ENCODE peak calls at places on chromosomes 2 and 18, in ten cellular contexts. Z is NCI-H146; B is skeletal muscle cell; Q is MM.1S; F is Panc1; O is stimulated activated CD4-positive, alpha-beta T cell treated with anti-CD3 and anti-CD28 coated beads, Interleukin-2, amount 100 ng/mL, for 24 hours; L is non-pigmented ciliary epithelial cell; J is memory B cell; S is hepatic stellate cell; I is left ventricle myocardium superior. U is an unnamed sample.
A peak's percentile ranks its signal among the peaks of the same experiment; 100 is the strongest.

GRCh38 chr18:55090566-55091187 is 131.4 kb upstream of the CCDC68 start:
- DNase-seq in Z (no peak), B (no peak), Q (no peak), F (no peak), O (no peak), L (no peak), J (no peak), S (no peak), I (no peak), U (no peak)

GRCh38 chr18:65752625-65753325 is 2.0 kb downstream of the CDH7 start:
- DNase-seq in Z (peak; percentile 70), B (no peak), Q (no peak), F (no peak), O (no peak), L (no peak), J (no peak), S (no peak), I (no peak), U (no peak)

GRCh38 chr2:61645911-61646310 is 107.8 kb upstream of the XPO1 start:
- DNase-seq in Z (no peak), B (peak; percentile 61), Q (no peak), F (no peak), O (no peak), L (peak; percentile 81), J (no peak), S (peak; percentile 37), I (no peak), U (peak; percentile 87)

GRCh38 chr2:1045109-1045508 is 94.5 kb downstream of the SNTG2 start:
- DNase-seq in Z (no peak), B (no peak), Q (no peak), F (no peak), O (no peak), L (no peak), J (no peak), S (no peak), I (no peak), U (no peak)

GRCh38 chr2:31339696-31340095 is 74.8 kb downstream of the XDH start:
- DNase-seq in Z (no peak), B (no peak), Q (no peak), F (no peak), O (no peak), L (no peak), J (no peak), S (no peak), I (no peak), U (no peak)

GRCh38 chr18:79949571-79950439 is 1.6 kb downstream of the SLC66A2 start:
- DNase-seq in Z (no peak), B (no peak), Q (no peak), F (no peak), O (no peak), L (no peak), J (peak; percentile 41), S (no peak), I (peak; percentile 66), U (no peak)

GRCh38 chr2:191832668-191833067 is 14.2 kb downstream of the CAVIN2 start:
- DNase-seq in Z (no peak), B (no peak), Q (no peak), F (no peak), O (no peak), L (no peak), J (no peak), S (no peak), I (no peak), U (no peak)

GRCh38 chr18:3061581-3062416 is 48.9 kb upstream of the LPIN2 start:
- DNase-seq in Z (no peak), B (no peak), Q (peak; percentile 50), F (no peak), O (peak; percentile 59), L (no peak), J (no peak), S (no peak), I (no peak), U (no peak)

GRCh38 chr2:120400546-120400945 is 54.6 kb downstream of the INHBB start:
- DNase-seq in Z (no peak), B (no peak), Q (no peak), F (no peak), O (no peak), L (no peak), J (no peak), S (no peak), I (no peak), U (no peak)

GRCh38 chr2:124692707-124693106 is 667.6 kb downstream of the CNTNAP5 start:
- DNase-seq in Z (no peak), B (no peak), Q (no peak), F (no peak), O (no peak), L (no peak), J (no peak), S (no peak), I (peak; percentile 41), U (no peak)

GRCh38 chr2:117940436-117940835 is 73.4 kb downstream of the CCDC93 start:
- DNase-seq in Z (no peak), B (no peak), Q (no peak), F (no peak), O (no peak), L (no peak), J (no peak), S (no peak), I (no peak), U (no peak)

GRCh38 chr2:143844986-143845385 is 674.9 kb downstream of the ZEB2 start:
- DNase-seq in Z (no peak), B (no peak), Q (no peak), F (no peak), O (no peak), L (no peak), J (no peak), S (no peak), I (no peak), U (no peak)

GRCh38 chr18:3452750-3453539 is 3.0 kb downstream of the TGIF1 start:
- DNase-seq in Z (no peak), B (no peak), Q (no peak), F (no peak), O (no peak), L (no peak), J (no peak), S (no peak), I (no peak), U (no peak)

GRCh38 chr2:33062665-33063249 is 116.0 kb downstream of the LTBP1 start:
- DNase-seq in Z (no peak), B (no peak), Q (peak; percentile 7), F (no peak), O (no peak), L (peak; percentile 74), J (no peak), S (no peak), I (no peak), U (no peak)

GRCh38 chr2:222492683-222493082 is 68.3 kb downstream of the SGPP2 start:
- DNase-seq in Z (no peak), B (no peak), Q (no peak), F (no peak), O (no peak), L (no peak), J (no peak), S (no peak), I (no peak), U (no peak)

GRCh38 chr2:190190507-190190906 is 128.0 kb upstream of the MSTN start:
- DNase-seq in Z (no peak), B (no peak), Q (no peak), F (no peak), O (no peak), L (no peak), J (no peak), S (no peak), I (no peak), U (peak; percentile 19)

GRCh38 chr2:161576421-161576820 is 47.8 kb upstream of the SLC4A10 start:
- DNase-seq in Z (no peak), B (no peak), Q (no peak), F (no peak), O (no peak), L (no peak), J (no peak), S (no peak), I (no peak), U (no peak)

GRCh38 chr2:85353876-85354285 is 447 bp downstream of the RETSAT start:
- DNase-seq in Z (peak; percentile 26), B (no peak), Q (no peak), F (no peak), O (peak; percentile 19), L (no peak), J (peak; percentile 9), S (peak; percentile 47), I (peak; percentile 62), U (no peak)

GRCh38 chr2:208363485-208363884 is 43.1 kb upstream of the PTH2R start:
- DNase-seq in Z (no peak), B (peak; percentile 61), Q (no peak), F (no peak), O (no peak), L (peak; percentile 48), J (no peak), S (peak; percentile 43), I (no peak), U (peak; percentile 45)

GRCh38 chr2:182827182-182827879 is 39.1 kb downstream of the FRZB start:
- DNase-seq in Z (no peak), B (no peak), Q (no peak), F (no peak), O (no peak), L (no peak), J (no peak), S (no peak), I (no peak), U (no peak)

GRCh38 chr2:164146478-164146877 is 410.7 kb upstream of the FIGN start:
- DNase-seq in Z (no peak), B (no peak), Q (peak; percentile 30), F (no peak), O (no peak), L (no peak), J (no peak), S (no peak), I (no peak), U (no peak)

GRCh38 chr2:151409601-151410484 is at the start of gene RIF1:
- DNase-seq in Z (peak; percentile 92), B (peak; percentile 68), Q (peak; percentile 84), F (peak; percentile 85), O (peak; percentile 84), L (peak; percentile 72), J (peak; percentile 64), S (peak; percentile 88), I (peak; percentile 90), U (peak; percentile 79)

GRCh38 chr18:75211002-75211621 is 515 bp downstream of the TSHZ1 start:
- DNase-seq in Z (peak; percentile 69), B (no peak), Q (peak; percentile 21), F (no peak), O (no peak), L (no peak), J (no peak), S (peak; percentile 45), I (no peak), U (no peak)

GRCh38 chr2:51028829-51029228 is 3.1 kb downstream of the NRXN1 start:
- DNase-seq in Z (no peak), B (no peak), Q (no peak), F (no peak), O (no peak), L (no peak), J (no peak), S (no peak), I (no peak), U (no peak)

GRCh38 chr18:10370716-10371115 is 83.7 kb upstream of the APCDD1 start:
- DNase-seq in Z (no peak), B (no peak), Q (no peak), F (no peak), O (no peak), L (no peak), J (no peak), S (no peak), I (no peak), U (no peak)

GRCh38 chr2:41829011-41829500 is 218.8 kb upstream of the PKDCC start:
- DNase-seq in Z (no peak), B (no peak), Q (peak; percentile 30), F (no peak), O (no peak), L (no peak), J (no peak), S (no peak), I (no peak), U (no peak)

GRCh38 chr2:120236296-120236695 is 13.1 kb upstream of the TMEM185B start:
- DNase-seq in Z (no peak), B (no peak), Q (no peak), F (no peak), O (no peak), L (no peak), J (no peak), S (no peak), I (no peak), U (no peak)

GRCh38 chr2:208466133-208466919 is 59.7 kb downstream of the PTH2R start:
- DNase-seq in Z (peak; percentile 30), B (no peak), Q (peak; percentile 70), F (peak; percentile 22), O (no peak), L (peak; percentile 5), J (no peak), S (no peak), I (no peak), U (no peak)